ENCODE peak calls at places on chromosomes 7 and 10, in seven cellular contexts. Y is AG04450; S is mesenchymal stem cell; X is endothelial cell of umbilical vein; U is naive thymus-derived CD4-positive, alpha-beta T cell; T is lower lobe of right lung; P is dorsolateral prefrontal cortex. J is an unnamed sample.
A peak's percentile ranks its signal among the peaks of the same experiment; 100 is the strongest.

GRCh38 chr10:132129431-132129830 is 57.3 kb upstream of the DPYSL4 start:
- DNase-seq in Y (no peak), S (peak; percentile 0), X (no peak), U (no peak), T (peak; percentile 34), P (peak; percentile 16), J (peak; percentile 28)

GRCh38 chr10:87861953-87862643 is 1.2 kb downstream of the KLLN start:
- DNase-seq in Y (peak; percentile 97), S (peak; percentile 97), X (peak; percentile 93), U (peak; percentile 94), T (peak; percentile 99), P (peak; percentile 93), J (peak; percentile 99)

GRCh38 chr7:71784180-71784579 is 628.0 kb downstream of the CALN1 start:
- DNase-seq in Y (no peak), S (no peak), X (no peak), U (no peak), T (no peak), P (no peak), J (no peak)

GRCh38 chr10:20202337-20202736 is 386.1 kb downstream of the PLXDC2 start:
- DNase-seq in Y (no peak), S (no peak), X (no peak), U (no peak), T (no peak), P (no peak), J (no peak)

GRCh38 chr10:34666008-34666700 is 148.9 kb downstream of the PARD3 start:
- DNase-seq in Y (peak; percentile 81), S (peak; percentile 92), X (peak; percentile 83), U (no peak), T (no peak), P (no peak), J (no peak)

GRCh38 chr10:123754105-123754504 is 88.0 kb downstream of the GPR26 start:
- DNase-seq in Y (no peak), S (no peak), X (no peak), U (no peak), T (no peak), P (no peak), J (no peak)

GRCh38 chr10:7561216-7561893 is 105.4 kb downstream of the ITIH5 start:
- DNase-seq in Y (no peak), S (no peak), X (no peak), U (no peak), T (peak; percentile 44), P (no peak), J (peak; percentile 84)

GRCh38 chr7:30254248-30254647 is 30.1 kb upstream of the ZNRF2 start:
- DNase-seq in Y (no peak), S (no peak), X (no peak), U (no peak), T (no peak), P (no peak), J (no peak)

GRCh38 chr7:153832160-153832559 is 220.0 kb upstream of the DPP6 start:
- DNase-seq in Y (no peak), S (no peak), X (no peak), U (no peak), T (no peak), P (no peak), J (no peak)

GRCh38 chr7:4070214-4070613 is 611.9 kb upstream of the FOXK1 start:
- DNase-seq in Y (no peak), S (no peak), X (no peak), U (no peak), T (no peak), P (no peak), J (no peak)

GRCh38 chr7:135697276-135698049 is 30.5 kb downstream of the SLC13A4 start:
- DNase-seq in Y (no peak), S (no peak), X (no peak), U (no peak), T (no peak), P (no peak), J (no peak)

GRCh38 chr7:92727755-92728154 is 108.6 kb downstream of the CDK6 start:
- DNase-seq in Y (no peak), S (no peak), X (no peak), U (no peak), T (no peak), P (no peak), J (no peak)

GRCh38 chr7:36084485-36085091 is 68.5 kb upstream of the EEPD1 start:
- DNase-seq in Y (no peak), S (peak; percentile 29), X (no peak), U (no peak), T (no peak), P (peak; percentile 81), J (peak; percentile 91)

GRCh38 chr7:82444220-82445049 is 858 bp upstream of the CACNA2D1 start:
- DNase-seq in Y (no peak), S (no peak), X (no peak), U (no peak), T (no peak), P (peak; percentile 54), J (peak; percentile 75)

GRCh38 chr7:30091431-30092386 is 43.1 kb upstream of the MTURN start:
- DNase-seq in Y (peak; percentile 16), S (peak; percentile 75), X (no peak), U (no peak), T (no peak), P (no peak), J (no peak)

GRCh38 chr10:55091691-55092328 is 290.8 kb upstream of the PCDH15 start:
- DNase-seq in Y (no peak), S (peak; percentile 9), X (peak; percentile 21), U (no peak), T (no peak), P (no peak), J (no peak)

GRCh38 chr7:38686888-38687287 is 55.7 kb upstream of the AMPH start:
- DNase-seq in Y (no peak), S (no peak), X (no peak), U (no peak), T (no peak), P (no peak), J (no peak)

GRCh38 chr10:25113231-25114035 is 61.4 kb upstream of the GPR158 start:
- DNase-seq in Y (peak; percentile 10), S (peak; percentile 62), X (peak; percentile 64), U (peak; percentile 31), T (peak; percentile 69), P (peak; percentile 84), J (peak; percentile 78)

GRCh38 chr10:48364659-48365405 is 58.4 kb downstream of the MAPK8 start:
- DNase-seq in Y (peak; percentile 8), S (peak; percentile 42), X (peak; percentile 89), U (no peak), T (no peak), P (no peak), J (no peak)

GRCh38 chr7:128076831-128077271 is 45.6 kb upstream of the LRRC4 start:
- DNase-seq in Y (no peak), S (no peak), X (no peak), U (no peak), T (peak; percentile 62), P (no peak), J (peak; percentile 79)

GRCh38 chr10:131726460-131726861 is 174.3 kb upstream of the PPP2R2D start:
- DNase-seq in Y (no peak), S (no peak), X (no peak), U (no peak), T (peak; percentile 64), P (peak; percentile 53), J (peak; percentile 86)

GRCh38 chr10:62851449-62851848 is 35.3 kb upstream of the EGR2 start:
- DNase-seq in Y (no peak), S (no peak), X (no peak), U (no peak), T (no peak), P (no peak), J (no peak)

GRCh38 chr10:75293456-75293840 is 57.7 kb upstream of the COMTD1 start:
- DNase-seq in Y (no peak), S (peak; percentile 43), X (no peak), U (no peak), T (no peak), P (no peak), J (no peak)

GRCh38 chr7:158512042-158512441 is 75.6 kb downstream of the PTPRN2 start:
- DNase-seq in Y (no peak), S (no peak), X (no peak), U (no peak), T (no peak), P (no peak), J (no peak)

GRCh38 chr7:2645274-2645868 is 13.6 kb downstream of the TTYH3 start:
- DNase-seq in Y (no peak), S (peak; percentile 80), X (no peak), U (no peak), T (no peak), P (no peak), J (no peak)

GRCh38 chr10:3774814-3775670 is 10.0 kb downstream of the KLF6 start:
- DNase-seq in Y (no peak), S (peak; percentile 96), X (peak; percentile 85), U (no peak), T (no peak), P (no peak), J (no peak)

GRCh38 chr7:47763063-47763974 is 181.4 kb upstream of the TNS3 start:
- DNase-seq in Y (peak; percentile 91), S (peak; percentile 92), X (peak; percentile 56), U (no peak), T (no peak), P (no peak), J (no peak)

GRCh38 chr10:73864229-73864628 is 10.1 kb downstream of the CAMK2G start:
- DNase-seq in Y (no peak), S (no peak), X (no peak), U (no peak), T (no peak), P (no peak), J (no peak)
- H3K27ac ChIP-seq in Y (no peak overlapping the region), S (no peak overlapping the region), X (no peak overlapping the region), U (no peak overlapping the region), T (no peak overlapping the region), P (peak overlapping the region; percentile 89), J (no peak overlapping the region)

GRCh38 chr7:96136600-96137239 is 185.2 kb downstream of the SLC25A13 start:
- DNase-seq in Y (no peak), S (no peak), X (no peak), U (no peak), T (no peak), P (no peak), J (no peak)
- H3K27ac ChIP-seq in Y (no peak overlapping the region), S (no peak overlapping the region), X (no peak overlapping the region), U (no peak overlapping the region), T (no peak overlapping the region), P (no peak overlapping the region), J (no peak overlapping the region)

GRCh38 chr10:114295393-114295792 is 56.3 kb downstream of the VWA2 start:
- DNase-seq in Y (no peak), S (no peak), X (peak; percentile 17), U (no peak), T (no peak), P (no peak), J (no peak)
- H3K27ac ChIP-seq in Y (no peak overlapping the region), S (no peak overlapping the region), X (no peak overlapping the region), U (no peak overlapping the region), T (no peak overlapping the region), P (no peak overlapping the region), J (no peak overlapping the region)

DNA sequence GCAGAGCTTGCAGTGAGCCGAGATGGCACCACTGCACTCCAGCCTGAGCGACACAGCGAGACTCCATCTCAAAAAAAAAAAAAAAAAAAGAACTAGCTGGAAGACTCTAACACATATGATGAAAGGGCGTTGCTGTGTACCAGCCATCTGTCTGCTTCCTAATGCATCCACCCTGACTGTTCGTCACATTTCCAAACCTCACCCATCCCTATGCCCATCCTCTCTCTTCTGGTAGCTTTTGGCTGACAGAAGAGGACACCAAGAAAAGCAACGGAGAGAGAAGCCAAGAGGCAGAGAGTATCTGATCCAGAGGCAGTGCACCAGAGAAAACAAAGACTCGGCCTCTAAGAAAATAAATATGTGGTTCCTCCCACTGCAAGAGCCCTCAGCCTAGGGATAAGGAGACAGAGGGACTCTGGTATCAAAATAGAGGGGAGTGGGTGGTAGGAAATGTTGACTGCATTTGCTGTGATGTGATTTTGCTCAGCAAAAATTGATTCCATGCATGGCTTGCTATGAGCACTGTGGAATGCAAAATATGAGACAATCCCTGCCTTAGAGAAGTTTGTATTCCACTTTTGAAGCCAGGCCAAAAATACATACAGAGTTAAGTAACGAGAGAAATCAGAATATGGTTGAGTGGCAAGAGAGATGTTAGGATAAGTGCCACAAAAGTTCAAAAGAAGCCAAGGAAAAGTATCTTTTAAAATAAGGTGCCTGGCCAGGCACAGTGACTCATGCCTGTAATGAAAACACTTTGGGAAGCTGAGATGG is 100.8 kb upstream of the STK17A start:
- DNase-seq in Y (no peak), S (no peak), X (no peak), U (no peak), T (no peak), P (no peak), J (no peak)
- H3K27ac ChIP-seq in Y (no peak overlapping the region), S (peak overlapping the region; percentile 96), X (no peak overlapping the region), U (no peak overlapping the region), T (no peak overlapping the region), P (peak overlapping the region; percentile 67), J (no peak overlapping the region)

J was measured in kidney.